ENCODE peak calls at places on chromosomes 4 and X, in eight cellular contexts. R, M, U, J, C, O, A and Q are unnamed samples.

GRCh38 chrX:108072746-108073145 is 18.6 kb downstream of the PSMD10 start:
- DNase-seq in R (peak), M (no peak), U (no peak), J (peak), C (no peak), O (no peak), A (no peak), Q (no peak)

GRCh38 chr4:88382621-88383020 is 4.0 kb downstream of the HERC6 start:
- DNase-seq in R (no peak), M (no peak), U (peak), J (no peak), C (no peak), O (no peak), A (peak), Q (no peak)

GRCh38 chr4:35591035-35591434 is 653.3 kb downstream of the ARAP2 start:
- DNase-seq in R (no peak), M (no peak), U (no peak), J (no peak), C (no peak), O (no peak), A (no peak), Q (no peak)

GRCh38 chr4:65071532-65071931 is 598.8 kb downstream of the EPHA5 start:
- DNase-seq in R (peak), M (peak), U (no peak), J (no peak), C (no peak), O (no peak), A (no peak), Q (no peak)

GRCh38 chr4:15479089-15479912 is 9.6 kb downstream of the CC2D2A start:
- DNase-seq in R (peak), M (peak), U (peak), J (peak), C (no peak), O (peak), A (no peak), Q (peak)

GRCh38 chr4:1081689-1082040 is 31.7 kb downstream of the RNF212 start:
- DNase-seq in R (peak), M (peak), U (no peak), J (no peak), C (no peak), O (no peak), A (no peak), Q (no peak)

GRCh38 chr4:113560579-113560978 is 201.0 kb downstream of the CAMK2D start:
- DNase-seq in R (no peak), M (no peak), U (no peak), J (no peak), C (no peak), O (no peak), A (no peak), Q (no peak)

GRCh38 chr4:154001187-154001586 is 212.3 kb upstream of the SFRP2 start:
- DNase-seq in R (no peak), M (no peak), U (no peak), J (no peak), C (no peak), O (no peak), A (no peak), Q (no peak)

GRCh38 chr4:151415978-151416377 is 7.0 kb downstream of the FHIP1A start:
- DNase-seq in R (peak), M (peak), U (no peak), J (peak), C (no peak), O (no peak), A (no peak), Q (no peak)

GRCh38 chrX:64202808-64203320 is 2.6 kb downstream of the AMER1 start:
- DNase-seq in R (peak), M (no peak), U (no peak), J (no peak), C (no peak), O (no peak), A (no peak), Q (no peak)

GRCh38 chrX:8783100-8784098 is 17.8 kb downstream of the FAM9A start:
- DNase-seq in R (peak), M (no peak), U (peak), J (no peak), C (no peak), O (no peak), A (no peak), Q (no peak)

GRCh38 chr4:15149842-15150592 is 147.7 kb downstream of the CPEB2 start:
- DNase-seq in R (peak), M (peak), U (peak), J (peak), C (peak), O (peak), A (peak), Q (no peak)

GRCh38 chr4:168636506-168637176 is 139.8 kb downstream of the PALLD start:
- DNase-seq in R (peak), M (no peak), U (no peak), J (peak), C (no peak), O (no peak), A (no peak), Q (no peak)

GRCh38 chr4:141375855-141376254 is 155.2 kb downstream of the ZNF330 start:
- DNase-seq in R (peak), M (peak), U (no peak), J (peak), C (no peak), O (no peak), A (no peak), Q (no peak)

GRCh38 chr4:40923326-40924095 is 173.8 kb downstream of the NSUN7 start:
- DNase-seq in R (no peak), M (no peak), U (no peak), J (no peak), C (no peak), O (no peak), A (no peak), Q (no peak)
- TF ChIP-seq CTCF in R (no peak), M (no peak), U (no peak), J (no peak), C (no peak), O (no peak), A (no peak), Q (no peak)

GRCh38 chr4:156378053-156378665 is 424.5 kb upstream of the CTSO start:
- DNase-seq in R (peak), M (peak), U (peak), J (peak), C (no peak), O (peak), A (no peak), Q (no peak)
- TF ChIP-seq CTCF in R (peak), M (peak), U (peak), J (peak), C (no peak), O (peak), A (peak), Q (peak)

DNA sequence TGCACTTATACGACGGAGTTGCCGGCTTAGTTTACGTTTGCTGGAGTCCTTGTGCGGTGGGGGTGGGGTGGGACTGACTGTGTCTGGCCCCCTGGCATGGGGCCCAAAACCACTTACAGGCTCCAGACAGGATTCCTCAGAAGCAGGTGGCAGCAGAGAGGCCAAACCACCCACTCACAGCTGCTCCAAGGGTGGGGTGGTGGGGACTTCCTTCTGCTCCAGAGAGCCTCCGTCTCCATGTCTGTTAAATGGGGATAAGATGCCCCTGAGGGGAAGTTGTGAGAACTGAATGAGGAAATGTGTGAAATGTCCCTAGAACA is 36.7 kb downstream of the PSAPL1 start:
- DNase-seq in R (peak), M (peak), U (no peak), J (peak), C (no peak), O (peak), A (no peak), Q (peak)
- TF ChIP-seq CTCF in R (no peak), M (no peak), U (no peak), J (peak), C (no peak), O (peak), A (no peak), Q (peak)

GRCh38 chrX:123881330-123881729 is 21.5 kb downstream of the XIAP start:
- DNase-seq in R (no peak), M (no peak), U (no peak), J (no peak), C (no peak), O (no peak), A (no peak), Q (no peak)

GRCh38 chrX:123884809-123885408 is 25.1 kb downstream of the XIAP start:
- DNase-seq in R (peak), M (peak), U (peak), J (peak), C (no peak), O (peak), A (no peak), Q (no peak)
- TF ChIP-seq CTCF in R (peak), M (peak), U (peak), J (peak), C (peak), O (no peak), A (peak), Q (peak)

DNA sequence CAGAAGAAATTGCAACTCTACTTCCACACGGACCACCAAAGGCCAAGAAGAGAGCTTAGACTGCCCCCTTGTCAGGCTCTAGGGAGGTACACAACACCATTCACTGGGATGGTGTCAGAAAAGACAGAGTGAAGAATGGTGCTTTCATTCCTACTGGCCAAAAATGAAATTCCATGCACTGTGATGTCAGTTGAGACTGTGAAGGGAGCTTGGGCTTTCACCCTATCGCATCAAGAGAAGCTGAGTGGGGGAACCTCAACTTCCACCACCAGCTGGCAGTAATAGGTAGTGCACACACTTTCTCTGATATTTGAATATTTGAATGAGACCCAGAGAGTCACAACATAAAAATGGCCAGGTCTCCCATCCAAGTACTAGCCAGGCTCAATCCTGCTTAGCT is 65.9 kb downstream of the ZNF711 start:
- DNase-seq in R (no peak), M (no peak), U (no peak), J (no peak), C (no peak), O (no peak), A (no peak), Q (no peak)
- TF ChIP-seq CTCF in R (no peak), M (no peak), U (peak), J (no peak), C (no peak), O (peak), A (no peak), Q (no peak)

GRCh38 chr4:127604949-127605709 is 27.6 kb upstream of the INTU start:
- DNase-seq in R (peak), M (peak), U (peak), J (no peak), C (no peak), O (peak), A (no peak), Q (no peak)
- TF ChIP-seq CTCF in R (peak), M (peak), U (peak), J (no peak), C (peak), O (no peak), A (peak), Q (peak)

GRCh38 chrX:78595901-78596502 is 63.1 kb downstream of the RTL3 start:
- DNase-seq in R (no peak), M (no peak), U (peak), J (no peak), C (no peak), O (no peak), A (no peak), Q (no peak)
- TF ChIP-seq CTCF in R (no peak), M (no peak), U (peak), J (peak), C (no peak), O (no peak), A (no peak), Q (no peak)

GRCh38 chr4:126223784-126224407 is 909.1 kb downstream of the FAT4 start:
- DNase-seq in R (peak), M (peak), U (peak), J (no peak), C (no peak), O (no peak), A (no peak), Q (no peak)
- TF ChIP-seq CTCF in R (peak), M (peak), U (peak), J (peak), C (peak), O (peak), A (no peak), Q (peak)

DNA sequence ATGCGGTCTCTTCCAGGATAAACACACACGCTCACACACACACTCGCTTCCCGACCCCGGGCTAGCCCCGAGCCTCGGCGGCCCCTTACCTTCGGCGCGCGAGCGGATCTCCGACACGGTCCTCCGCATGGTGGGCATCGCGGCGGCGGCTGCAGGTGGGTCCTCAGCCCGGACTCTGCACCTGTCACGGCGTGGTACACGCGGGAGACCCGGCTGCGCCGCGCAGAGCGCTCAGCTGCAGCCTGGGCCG is 244 bp downstream of the ATP8A1 start:
- DNase-seq in R (no peak), M (no peak), U (no peak), J (no peak), C (no peak), O (no peak), A (no peak), Q (no peak)
- TF ChIP-seq CTCF in R (no peak), M (no peak), U (no peak), J (no peak), C (no peak), O (no peak), A (no peak), Q (no peak)